ENCODE peak calls at places on chromosome 22, in eight cellular contexts. P is body of pancreas, C is colonic mucosa, A is A549, F is GM12878, U is neural crest cell, N is astrocyte, D is foreskin fibroblast. J is an unnamed sample.

GRCh38 chr22:33921576-33922181 is 1.4 kb upstream of the LARGE1 start:
- DNase-seq in N (peak; percentile 60), D (peak; percentile 51), P (peak; percentile 56), F (no peak), A (peak; percentile 8), U (peak; percentile 78), C (peak; percentile 72), J (peak; percentile 90)

GRCh38 chr22:25027959-25028840 is 75.7 kb downstream of the KIAA1671 start:
- DNase-seq in N (no peak), A (peak; percentile 31), C (peak; percentile 54), P (peak; percentile 44), U (peak; percentile 41), D (no peak), F (no peak), J (no peak)

GRCh38 chr22:45975266-45976161 is 1.4 kb downstream of the WNT7B start:
- DNase-seq in F (no peak), P (peak; percentile 32), U (no peak), C (no peak), A (no peak), N (no peak), D (no peak), J (no peak)

GRCh38 chr22:25388866-25389540 is 169.6 kb downstream of the CRYBB2 start:
- DNase-seq in C (no peak), N (no peak), D (no peak), F (no peak), A (no peak), U (no peak), P (no peak), J (no peak)

GRCh38 chr22:21450320-21450831 is 16.8 kb upstream of the TMEM191C start:
- DNase-seq in P (no peak), U (peak; percentile 3), N (no peak), C (peak; percentile 13), D (no peak), F (no peak), A (no peak), J (peak; percentile 64)

GRCh38 chr22:16955678-16956210 is 52.3 kb downstream of the GAB4 start:
- DNase-seq in C (no peak), D (no peak), F (no peak), U (no peak), P (no peak), N (no peak), A (no peak), J (no peak)

GRCh38 chr22:48275412-48275811 is 1513.0 kb downstream of the TBC1D22A start:
- DNase-seq in C (no peak), N (no peak), P (no peak), D (no peak), U (no peak), F (no peak), A (no peak), J (no peak)

GRCh38 chr22:23833911-23834317 is 4.9 kb downstream of the DERL3 start:
- DNase-seq in N (no peak), F (no peak), D (no peak), P (peak; percentile 32), A (no peak), C (no peak), U (no peak), J (no peak)

GRCh38 chr22:28629420-28630184 is 50.0 kb downstream of the TTC28 start:
- DNase-seq in C (no peak), U (no peak), D (peak; percentile 20), A (peak; percentile 2), F (no peak), P (no peak), N (no peak), J (no peak)

GRCh38 chr22:26161746-26162145 is 7.5 kb upstream of the SEZ6L start:
- DNase-seq in U (no peak), D (no peak), N (no peak), C (no peak), F (no peak), P (no peak), A (no peak), J (no peak)

GRCh38 chr22:47583959-47584562 is 821.6 kb downstream of the TBC1D22A start:
- DNase-seq in P (no peak), A (no peak), D (no peak), U (no peak), N (no peak), C (no peak), F (no peak), J (no peak)

GRCh38 chr22:22316589-22316988 is 72.0 kb downstream of the VPREB1 start:
- DNase-seq in N (no peak), A (no peak), D (no peak), P (no peak), F (no peak), U (no peak), C (no peak), J (no peak)

GRCh38 chr22:39135092-39135896 is 17.2 kb downstream of the CBX7 start:
- DNase-seq in C (no peak), N (no peak), F (no peak), D (peak; percentile 77), P (peak; percentile 44), U (peak; percentile 72), A (peak; percentile 68), J (no peak)

GRCh38 chr22:17444204-17444504 is 74.9 kb downstream of the CECR2 start:
- DNase-seq in N (no peak), C (no peak), P (no peak), D (no peak), A (no peak), F (no peak), U (no peak), J (no peak)

GRCh38 chr22:42074153-42074750 is at the start of gene PHETA2:
- DNase-seq in A (no peak), F (no peak), D (peak; percentile 67), P (peak; percentile 72), C (peak; percentile 65), N (no peak), U (no peak), J (no peak)

GRCh38 chr22:39469681-39470461 is 13.1 kb downstream of the MGAT3 start:
- DNase-seq in N (no peak), P (no peak), C (peak; percentile 59), A (no peak), F (no peak), D (no peak), U (no peak), J (no peak)

GRCh38 chr22:47299211-47299878 is 536.9 kb downstream of the TBC1D22A start:
- DNase-seq in D (no peak), A (no peak), P (no peak), C (no peak), F (no peak), U (no peak), N (no peak), J (peak; percentile 45)

GRCh38 chr22:39237276-39238123 is 7.3 kb downstream of the PDGFB start:
- DNase-seq in D (no peak), N (no peak), P (no peak), A (no peak), F (no peak), C (peak; percentile 59), U (no peak), J (no peak)

GRCh38 chr22:19120829-19121630 is 1.2 kb downstream of the DGCR2 start:
- DNase-seq in F (no peak), N (peak; percentile 49), P (peak; percentile 83), D (peak; percentile 53), A (peak; percentile 64), C (peak; percentile 75), U (no peak), J (no peak)

GRCh38 chr22:19123936-19124335 is 1.7 kb upstream of the DGCR2 start:
- DNase-seq in U (no peak), P (no peak), C (no peak), N (no peak), A (no peak), D (no peak), F (no peak), J (no peak)

GRCh38 chr22:19122752-19123492 is 710 bp upstream of the DGCR2 start:
- DNase-seq in A (peak; percentile 3), F (no peak), U (no peak), P (peak; percentile 52), C (no peak), D (peak; percentile 51), N (no peak), J (no peak)

GRCh38 chr22:19121631-19122142 is 525 bp downstream of the DGCR2 start:
- DNase-seq in C (peak; percentile 59), D (peak; percentile 63), U (peak; percentile 29), N (peak; percentile 22), A (peak; percentile 15), P (peak; percentile 81), F (no peak), J (no peak)

DNA sequence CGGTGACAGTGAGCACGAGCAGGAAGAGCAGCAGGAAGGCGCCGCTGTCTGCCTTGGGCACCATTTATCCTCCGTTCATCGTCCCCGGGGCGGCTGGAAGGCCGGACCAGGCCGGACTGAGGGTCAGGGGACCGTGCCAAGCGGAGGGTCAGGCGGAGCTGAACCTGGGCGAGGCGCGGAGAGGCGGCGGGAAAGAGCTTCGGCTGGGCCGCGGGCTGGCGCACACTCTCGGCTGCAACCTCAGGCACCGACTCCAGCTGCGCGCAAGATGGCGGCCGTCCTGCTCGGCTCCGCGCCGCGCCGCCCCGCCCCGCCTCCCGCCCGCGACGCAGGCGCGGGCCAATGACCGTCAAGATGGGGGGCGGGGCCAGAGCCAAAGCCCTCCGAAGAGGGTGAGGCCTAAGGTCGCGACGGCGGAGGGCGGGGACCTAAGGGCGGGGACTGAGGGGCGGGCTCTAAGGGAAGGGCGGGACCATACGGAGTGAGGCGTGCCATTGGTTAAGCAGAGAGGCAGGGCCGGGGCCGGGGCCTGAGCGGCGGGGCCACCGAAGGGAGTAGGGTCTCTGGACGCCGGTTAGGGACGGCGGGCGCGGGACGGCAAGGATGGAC is at the start of gene DGCR2:
- DNase-seq in C (peak; percentile 98), D (peak; percentile 99), P (peak; percentile 98), A (peak; percentile 87), N (peak; percentile 85), F (peak; percentile 66), U (peak; percentile 94), J (peak; percentile 96)
- TF ChIP-seq CTCF in C (no peak), D (no peak), P (no peak), A (no peak), N (no peak), F (no peak), U (no peak), J (no peak)

GRCh38 chr22:30948930-30949342 is 19.6 kb downstream of the MORC2 start:
- DNase-seq in D (peak; percentile 54), C (no peak), N (no peak), F (no peak), P (no peak), U (no peak), A (no peak), J (no peak)
- TF ChIP-seq CTCF in D (no peak), C (no peak), N (peak; percentile 12), F (no peak), P (no peak), U (no peak), A (no peak), J (peak; percentile 31)

GRCh38 chr22:44968736-44969135 is 41.1 kb downstream of the PHF21B start:
- DNase-seq in N (no peak), U (no peak), D (peak; percentile 9), A (no peak), F (no peak), C (no peak), P (no peak), J (no peak)
- TF ChIP-seq CTCF in N (peak; percentile 13), U (peak; percentile 38), D (no peak), A (no peak), F (peak; percentile 16), C (no peak), P (no peak), J (peak; percentile 49)

DNA sequence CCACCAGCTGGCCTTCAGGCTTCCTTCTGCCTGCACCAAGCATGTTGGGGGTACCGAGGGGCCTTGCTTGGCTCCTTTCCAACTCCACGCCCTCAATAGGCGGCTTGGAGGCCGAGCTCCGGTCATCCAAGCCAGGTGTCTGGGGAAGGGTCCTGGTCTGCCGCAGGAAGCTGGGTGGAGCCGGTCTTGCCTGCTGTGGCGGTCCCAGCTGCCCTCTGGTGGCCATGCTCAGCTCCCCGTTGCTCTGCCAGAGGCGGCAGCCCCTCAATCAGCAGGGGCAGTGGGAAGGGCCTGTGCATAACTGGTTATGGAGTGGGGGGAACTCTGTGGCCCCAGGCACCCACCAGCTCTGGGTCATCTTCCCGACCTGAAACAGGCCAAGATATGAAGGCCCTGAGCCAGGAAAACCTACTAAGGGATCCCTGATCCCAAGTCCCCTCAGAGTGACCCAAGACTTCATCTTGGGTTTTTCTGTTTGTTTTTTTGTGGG is 3.2 kb downstream of the ARVCF start:
- DNase-seq in D (peak; percentile 69), C (peak; percentile 43), A (no peak), F (no peak), U (peak; percentile 82), N (peak; percentile 20), P (peak; percentile 54), J (no peak)
- TF ChIP-seq CTCF in D (peak; percentile 71), C (peak; percentile 48), A (peak; percentile 37), F (peak; percentile 57), U (peak; percentile 87), N (peak; percentile 58), P (no peak), J (peak; percentile 92)